ENCODE peak calls at places on chromosomes 12 and 14, in seven cellular contexts. One of them, this sample, is unnamed.

GRCh38 chr14:21846227-21846885 is 172.7 kb upstream of the OR4E1 start:
- DNase-seq in neural progenitor cell: peak; percentile 65
- DNase-seq in hepatocyte: peak; percentile 28
- DNase-seq in fibroblast of lung: no peak
- DNase-seq in CD8-positive, alpha-beta memory T cell: peak; percentile 54
- DNase-seq in GM23248: peak; percentile 18
- DNase-seq in CD4-positive, CD25-positive, alpha-beta regulatory T cell: peak; percentile 65
- DNase-seq in this sample: no peak

GRCh38 chr12:95693689-95694088 is 96.9 kb downstream of the NTN4 start:
- DNase-seq in neural progenitor cell: no peak
- DNase-seq in hepatocyte: no peak
- DNase-seq in fibroblast of lung: no peak
- DNase-seq in CD8-positive, alpha-beta memory T cell: no peak
- DNase-seq in GM23248: no peak
- DNase-seq in CD4-positive, CD25-positive, alpha-beta regulatory T cell: no peak
- DNase-seq in this sample: no peak

GRCh38 chr12:40171501-40171900 is 53.3 kb upstream of the LRRK2 start:
- DNase-seq in neural progenitor cell: no peak
- DNase-seq in hepatocyte: no peak
- DNase-seq in fibroblast of lung: no peak
- DNase-seq in CD8-positive, alpha-beta memory T cell: no peak
- DNase-seq in GM23248: no peak
- DNase-seq in CD4-positive, CD25-positive, alpha-beta regulatory T cell: no peak
- DNase-seq in this sample: no peak

GRCh38 chr12:47164730-47165439 is 85.1 kb upstream of the AMIGO2 start:
- DNase-seq in neural progenitor cell: no peak
- DNase-seq in hepatocyte: no peak
- DNase-seq in fibroblast of lung: peak; percentile 87
- DNase-seq in CD8-positive, alpha-beta memory T cell: no peak
- DNase-seq in GM23248: peak; percentile 90
- DNase-seq in CD4-positive, CD25-positive, alpha-beta regulatory T cell: no peak
- DNase-seq in this sample: no peak

GRCh38 chr14:100285021-100285912 is 21.0 kb downstream of the SLC25A29 start:
- DNase-seq in neural progenitor cell: peak; percentile 86
- DNase-seq in hepatocyte: peak; percentile 88
- DNase-seq in fibroblast of lung: peak; percentile 43
- DNase-seq in CD8-positive, alpha-beta memory T cell: peak; percentile 75
- DNase-seq in GM23248: peak; percentile 79
- DNase-seq in CD4-positive, CD25-positive, alpha-beta regulatory T cell: peak; percentile 73
- DNase-seq in this sample: no peak

GRCh38 chr12:47078733-47079364 is 572 bp upstream of the PCED1B start:
- DNase-seq in neural progenitor cell: peak; percentile 34
- DNase-seq in hepatocyte: peak; percentile 49
- DNase-seq in fibroblast of lung: peak; percentile 50
- DNase-seq in CD8-positive, alpha-beta memory T cell: peak; percentile 34
- DNase-seq in GM23248: peak; percentile 65
- DNase-seq in CD4-positive, CD25-positive, alpha-beta regulatory T cell: peak; percentile 61
- DNase-seq in this sample: no peak

GRCh38 chr12:80834724-80835123 is 103.0 kb downstream of the LIN7A start:
- DNase-seq in neural progenitor cell: no peak
- DNase-seq in hepatocyte: no peak
- DNase-seq in fibroblast of lung: no peak
- DNase-seq in CD8-positive, alpha-beta memory T cell: no peak
- DNase-seq in GM23248: no peak
- DNase-seq in CD4-positive, CD25-positive, alpha-beta regulatory T cell: no peak
- DNase-seq in this sample: no peak

GRCh38 chr14:73058224-73058922 is at the start of gene RBM25:
- DNase-seq in neural progenitor cell: peak; percentile 98
- DNase-seq in hepatocyte: peak; percentile 98
- DNase-seq in fibroblast of lung: peak; percentile 99
- DNase-seq in CD8-positive, alpha-beta memory T cell: peak; percentile 89
- DNase-seq in GM23248: peak; percentile 99
- DNase-seq in CD4-positive, CD25-positive, alpha-beta regulatory T cell: peak; percentile 98
- DNase-seq in this sample: peak; percentile 97

GRCh38 chr14:21219561-21220111 is 49.6 kb downstream of the HNRNPC start:
- DNase-seq in neural progenitor cell: no peak
- DNase-seq in hepatocyte: no peak
- DNase-seq in fibroblast of lung: no peak
- DNase-seq in CD8-positive, alpha-beta memory T cell: no peak
- DNase-seq in GM23248: no peak
- DNase-seq in CD4-positive, CD25-positive, alpha-beta regulatory T cell: no peak
- DNase-seq in this sample: no peak

GRCh38 chr14:38882533-38882932 is 220.5 kb downstream of the SEC23A start:
- DNase-seq in neural progenitor cell: no peak
- DNase-seq in hepatocyte: no peak
- DNase-seq in fibroblast of lung: peak; percentile 3
- DNase-seq in CD8-positive, alpha-beta memory T cell: no peak
- DNase-seq in GM23248: peak; percentile 4
- DNase-seq in CD4-positive, CD25-positive, alpha-beta regulatory T cell: no peak
- DNase-seq in this sample: no peak

GRCh38 chr14:92556863-92557543 is 43.4 kb downstream of the RIN3 start:
- DNase-seq in neural progenitor cell: no peak
- DNase-seq in hepatocyte: peak; percentile 30
- DNase-seq in fibroblast of lung: no peak
- DNase-seq in CD8-positive, alpha-beta memory T cell: no peak
- DNase-seq in GM23248: no peak
- DNase-seq in CD4-positive, CD25-positive, alpha-beta regulatory T cell: no peak
- DNase-seq in this sample: no peak

GRCh38 chr12:24808651-24809050 is 140.2 kb downstream of the BCAT1 start:
- DNase-seq in neural progenitor cell: no peak
- DNase-seq in hepatocyte: no peak
- DNase-seq in fibroblast of lung: no peak
- DNase-seq in CD8-positive, alpha-beta memory T cell: no peak
- DNase-seq in GM23248: no peak
- DNase-seq in CD4-positive, CD25-positive, alpha-beta regulatory T cell: no peak
- DNase-seq in this sample: no peak

GRCh38 chr12:120833849-120834248 is 70.3 kb downstream of the SPPL3 start:
- DNase-seq in neural progenitor cell: no peak
- DNase-seq in hepatocyte: no peak
- DNase-seq in fibroblast of lung: peak; percentile 27
- DNase-seq in CD8-positive, alpha-beta memory T cell: no peak
- DNase-seq in GM23248: peak; percentile 75
- DNase-seq in CD4-positive, CD25-positive, alpha-beta regulatory T cell: no peak
- DNase-seq in this sample: no peak

GRCh38 chr12:100267603-100268281 is 765 bp downstream of the SCYL2 start:
- DNase-seq in neural progenitor cell: peak; percentile 68
- DNase-seq in hepatocyte: peak; percentile 52
- DNase-seq in fibroblast of lung: peak; percentile 58
- DNase-seq in CD8-positive, alpha-beta memory T cell: no peak
- DNase-seq in GM23248: peak; percentile 69
- DNase-seq in CD4-positive, CD25-positive, alpha-beta regulatory T cell: peak; percentile 49
- DNase-seq in this sample: no peak

GRCh38 chr14:97180304-97181200 is 383.4 kb downstream of the VRK1 start:
- DNase-seq in neural progenitor cell: no peak
- DNase-seq in hepatocyte: peak; percentile 19
- DNase-seq in fibroblast of lung: peak; percentile 82
- DNase-seq in CD8-positive, alpha-beta memory T cell: no peak
- DNase-seq in GM23248: peak; percentile 91
- DNase-seq in CD4-positive, CD25-positive, alpha-beta regulatory T cell: no peak
- DNase-seq in this sample: no peak

GRCh38 chr12:27456618-27457017 is 10.1 kb downstream of the SMCO2 start:
- DNase-seq in neural progenitor cell: no peak
- DNase-seq in hepatocyte: peak; percentile 23
- DNase-seq in fibroblast of lung: no peak
- DNase-seq in CD8-positive, alpha-beta memory T cell: no peak
- DNase-seq in GM23248: no peak
- DNase-seq in CD4-positive, CD25-positive, alpha-beta regulatory T cell: no peak
- DNase-seq in this sample: no peak

GRCh38 chr12:7128681-7129593 is at the start of gene RBP5:
- DNase-seq in neural progenitor cell: no peak
- DNase-seq in hepatocyte: no peak
- DNase-seq in fibroblast of lung: no peak
- DNase-seq in CD8-positive, alpha-beta memory T cell: no peak
- DNase-seq in GM23248: no peak
- DNase-seq in CD4-positive, CD25-positive, alpha-beta regulatory T cell: no peak
- DNase-seq in this sample: no peak

GRCh38 chr12:95766356-95767019 is 24.1 kb downstream of the NTN4 start:
- DNase-seq in neural progenitor cell: no peak
- DNase-seq in hepatocyte: no peak
- DNase-seq in fibroblast of lung: peak; percentile 65
- DNase-seq in CD8-positive, alpha-beta memory T cell: no peak
- DNase-seq in GM23248: peak; percentile 67
- DNase-seq in CD4-positive, CD25-positive, alpha-beta regulatory T cell: no peak
- DNase-seq in this sample: no peak

GRCh38 chr14:76257111-76257803 is 105.5 kb downstream of the GPATCH2L start:
- DNase-seq in neural progenitor cell: no peak
- DNase-seq in hepatocyte: no peak
- DNase-seq in fibroblast of lung: no peak
- DNase-seq in CD8-positive, alpha-beta memory T cell: no peak
- DNase-seq in GM23248: peak; percentile 81
- DNase-seq in CD4-positive, CD25-positive, alpha-beta regulatory T cell: no peak
- DNase-seq in this sample: no peak

GRCh38 chr14:74840603-74841030 is 35.3 kb downstream of the PROX2 start:
- DNase-seq in neural progenitor cell: no peak
- DNase-seq in hepatocyte: no peak
- DNase-seq in fibroblast of lung: no peak
- DNase-seq in CD8-positive, alpha-beta memory T cell: no peak
- DNase-seq in GM23248: no peak
- DNase-seq in CD4-positive, CD25-positive, alpha-beta regulatory T cell: peak; percentile 35
- DNase-seq in this sample: no peak

DNA sequence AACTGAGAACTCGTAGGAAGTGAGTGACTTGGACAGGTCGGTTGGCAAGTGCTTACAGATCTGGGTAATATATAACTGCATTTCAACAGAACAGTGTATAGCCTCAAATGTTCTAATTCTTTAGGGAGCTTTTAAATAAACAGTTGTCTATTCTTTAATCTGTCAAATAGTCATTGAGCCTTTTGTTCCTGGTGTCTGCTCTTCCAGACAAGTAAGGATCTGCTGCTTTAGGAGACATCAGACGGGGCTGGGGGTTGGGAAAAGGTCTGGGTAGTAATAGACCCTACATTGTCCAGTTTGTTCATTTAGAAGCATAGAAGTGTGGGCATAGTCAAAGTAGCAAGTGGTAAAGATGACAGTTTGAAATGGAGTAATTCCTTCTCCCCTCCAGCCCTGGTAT is 2.0 kb downstream of the PTPN11 start:
- DNase-seq in neural progenitor cell: no peak
- DNase-seq in hepatocyte: no peak
- DNase-seq in fibroblast of lung: no peak
- DNase-seq in CD8-positive, alpha-beta memory T cell: no peak
- DNase-seq in GM23248: no peak
- DNase-seq in CD4-positive, CD25-positive, alpha-beta regulatory T cell: no peak
- DNase-seq in this sample: no peak
- H3K4me1 ChIP-seq in neural progenitor cell: peaks cover 6% of the 10 kb centered on the region
- H3K4me1 ChIP-seq in hepatocyte: peaks cover 37% of the 10 kb centered on the region
- H3K4me1 ChIP-seq in fibroblast of lung: peaks cover 4% of the 10 kb centered on the region
- H3K4me1 ChIP-seq in CD8-positive, alpha-beta memory T cell: peaks cover 26% of the 10 kb centered on the region
- H3K4me1 ChIP-seq in GM23248: peaks cover 29% of the 10 kb centered on the region
- H3K4me1 ChIP-seq in CD4-positive, CD25-positive, alpha-beta regulatory T cell: peaks cover 36% of the 10 kb centered on the region
- H3K4me1 ChIP-seq in this sample: no peaks in the 10 kb centered on the region

DNA sequence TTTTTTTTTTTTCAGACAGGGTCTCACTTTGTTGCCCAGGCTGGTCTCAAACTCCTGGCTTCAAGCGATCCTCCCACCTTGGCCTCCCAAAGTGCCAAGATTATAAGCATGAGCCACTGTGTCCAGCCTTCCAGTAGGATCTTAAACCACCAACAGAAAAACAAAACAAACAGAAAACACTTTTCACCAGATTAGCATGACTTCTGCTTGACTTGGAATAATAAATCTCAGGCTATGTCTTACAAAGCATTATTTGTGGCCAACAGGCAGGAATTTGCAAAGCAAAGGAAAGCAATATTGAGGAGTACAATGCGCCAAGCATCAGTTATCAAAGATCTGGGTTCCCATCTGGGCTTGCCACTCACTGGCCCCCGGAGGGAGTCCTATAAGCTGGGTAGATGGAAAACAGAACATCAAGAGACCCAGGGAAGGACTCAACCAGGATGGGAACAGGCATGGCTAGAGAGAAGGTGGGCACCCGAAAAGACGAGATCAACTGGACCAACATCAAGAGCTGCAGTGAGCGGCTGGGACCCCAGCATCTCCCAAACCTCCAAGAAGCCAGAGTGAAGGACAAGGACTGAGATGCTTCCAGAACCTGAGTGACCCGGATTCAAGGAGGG is 101.3 kb downstream of the TMEM30B start:
- DNase-seq in neural progenitor cell: no peak
- DNase-seq in hepatocyte: no peak
- DNase-seq in fibroblast of lung: peak; percentile 67
- DNase-seq in CD8-positive, alpha-beta memory T cell: no peak
- DNase-seq in GM23248: no peak
- DNase-seq in CD4-positive, CD25-positive, alpha-beta regulatory T cell: no peak
- DNase-seq in this sample: no peak
- H3K4me1 ChIP-seq in neural progenitor cell: peaks cover 5% of the 10 kb centered on the region
- H3K4me1 ChIP-seq in hepatocyte: no peaks in the 10 kb centered on the region
- H3K4me1 ChIP-seq in fibroblast of lung: peaks cover 35% of the 10 kb centered on the region
- H3K4me1 ChIP-seq in CD8-positive, alpha-beta memory T cell: peaks cover 8% of the 10 kb centered on the region
- H3K4me1 ChIP-seq in GM23248: peaks cover 51% of the 10 kb centered on the region
- H3K4me1 ChIP-seq in CD4-positive, CD25-positive, alpha-beta regulatory T cell: no peaks in the 10 kb centered on the region
- H3K4me1 ChIP-seq in this sample: peaks cover 7% of the 10 kb centered on the region

DNA sequence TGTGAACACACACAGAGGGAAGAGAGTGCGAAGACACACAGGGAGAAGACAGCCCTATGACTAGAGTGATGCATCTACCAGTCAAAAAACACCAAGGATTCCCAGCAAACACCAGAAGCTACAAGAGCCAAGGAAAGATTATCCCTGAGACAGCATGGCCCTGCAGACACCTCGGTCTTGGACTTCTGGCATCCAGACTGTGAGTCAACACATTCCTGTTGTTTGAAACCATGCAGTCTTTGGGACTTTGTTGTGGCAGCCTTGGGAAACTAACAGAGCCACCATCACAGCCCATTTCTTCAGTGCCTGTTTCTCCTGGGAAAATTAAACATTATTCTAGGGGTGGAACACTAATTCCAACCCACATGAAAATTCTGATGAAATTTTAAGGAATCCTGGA is 220.6 kb downstream of the GXYLT1 start:
- DNase-seq in neural progenitor cell: no peak
- DNase-seq in hepatocyte: no peak
- DNase-seq in fibroblast of lung: peak; percentile 6
- DNase-seq in CD8-positive, alpha-beta memory T cell: no peak
- DNase-seq in GM23248: peak; percentile 12
- DNase-seq in CD4-positive, CD25-positive, alpha-beta regulatory T cell: no peak
- DNase-seq in this sample: no peak
- H3K4me1 ChIP-seq in neural progenitor cell: peaks cover 30% of the 10 kb centered on the region
- H3K4me1 ChIP-seq in hepatocyte: no peaks in the 10 kb centered on the region
- H3K4me1 ChIP-seq in fibroblast of lung: no peaks in the 10 kb centered on the region
- H3K4me1 ChIP-seq in CD8-positive, alpha-beta memory T cell: no peaks in the 10 kb centered on the region
- H3K4me1 ChIP-seq in GM23248: no peaks in the 10 kb centered on the region
- H3K4me1 ChIP-seq in CD4-positive, CD25-positive, alpha-beta regulatory T cell: no peaks in the 10 kb centered on the region
- H3K4me1 ChIP-seq in this sample: no peaks in the 10 kb centered on the region

GRCh38 chr12:57890191-57891120 is 43.9 kb upstream of the CTDSP2 start:
- DNase-seq in neural progenitor cell: no peak
- DNase-seq in hepatocyte: no peak
- DNase-seq in fibroblast of lung: peak; percentile 64
- DNase-seq in CD8-positive, alpha-beta memory T cell: no peak
- DNase-seq in GM23248: peak; percentile 73
- DNase-seq in CD4-positive, CD25-positive, alpha-beta regulatory T cell: no peak
- DNase-seq in this sample: no peak

GRCh38 chr12:57891639-57892228 is 45.2 kb upstream of the CTDSP2 start:
- DNase-seq in neural progenitor cell: no peak
- DNase-seq in hepatocyte: no peak
- DNase-seq in fibroblast of lung: no peak
- DNase-seq in CD8-positive, alpha-beta memory T cell: no peak
- DNase-seq in GM23248: peak; percentile 66
- DNase-seq in CD4-positive, CD25-positive, alpha-beta regulatory T cell: no peak
- DNase-seq in this sample: no peak

GRCh38 chr12:57893460-57894353 is 47.2 kb upstream of the CTDSP2 start:
- DNase-seq in neural progenitor cell: peak; percentile 47
- DNase-seq in hepatocyte: peak; percentile 94
- DNase-seq in fibroblast of lung: peak; percentile 84
- DNase-seq in CD8-positive, alpha-beta memory T cell: no peak
- DNase-seq in GM23248: peak; percentile 94
- DNase-seq in CD4-positive, CD25-positive, alpha-beta regulatory T cell: no peak
- DNase-seq in this sample: no peak

GRCh38 chr12:57894577-57895292 is 46.6 kb upstream of the ATP23 start:
- DNase-seq in neural progenitor cell: no peak
- DNase-seq in hepatocyte: no peak
- DNase-seq in fibroblast of lung: no peak
- DNase-seq in CD8-positive, alpha-beta memory T cell: no peak
- DNase-seq in GM23248: peak; percentile 29
- DNase-seq in CD4-positive, CD25-positive, alpha-beta regulatory T cell: no peak
- DNase-seq in this sample: no peak

GRCh38 chr12:57892232-57892987 is 45.9 kb upstream of the CTDSP2 start:
- DNase-seq in neural progenitor cell: no peak
- DNase-seq in hepatocyte: no peak
- DNase-seq in fibroblast of lung: no peak
- DNase-seq in CD8-positive, alpha-beta memory T cell: no peak
- DNase-seq in GM23248: no peak
- DNase-seq in CD4-positive, CD25-positive, alpha-beta regulatory T cell: no peak
- DNase-seq in this sample: no peak
- H3K4me1 ChIP-seq in neural progenitor cell: peaks cover 59% of the 10 kb centered on the region
- H3K4me1 ChIP-seq in hepatocyte: peaks cover 69% of the 10 kb centered on the region
- H3K4me1 ChIP-seq in fibroblast of lung: peaks cover 61% of the 10 kb centered on the region
- H3K4me1 ChIP-seq in CD8-positive, alpha-beta memory T cell: peaks cover 44% of the 10 kb centered on the region
- H3K4me1 ChIP-seq in GM23248: peaks cover 93% of the 10 kb centered on the region
- H3K4me1 ChIP-seq in CD4-positive, CD25-positive, alpha-beta regulatory T cell: peaks cover 35% of the 10 kb centered on the region
- H3K4me1 ChIP-seq in this sample: peaks cover 8% of the 10 kb centered on the region